ENCODE peak calls at places on chromosome X, in five cellular contexts. R is IMR-90, Q is lower lobe of right lung, U is astrocyte of the spinal cord, H is OCI-LY7. S is an unnamed sample.

GRCh38 chrX:111869639-111870034 is 6.3 kb upstream of the TRPC5OS start:
- DNase-seq in U (peak; percentile 51), R (peak; percentile 63), Q (no peak), H (peak; percentile 28), S (peak; percentile 12)

GRCh38 chrX:137565921-137566745 is at the start of gene ZIC3:
- DNase-seq in U (peak; percentile 80), Q (peak; percentile 67), H (no peak), R (no peak), S (no peak)

GRCh38 chrX:17082831-17083230 is 136.4 kb downstream of the REPS2 start:
- DNase-seq in U (no peak), H (peak; percentile 9), Q (no peak), R (no peak), S (no peak)

GRCh38 chrX:39821011-39821708 is 276.6 kb downstream of the BCOR start:
- DNase-seq in H (no peak), U (no peak), R (peak; percentile 17), Q (no peak), S (no peak)

GRCh38 chrX:108131471-108131870 is 39.9 kb downstream of the ATG4A start:
- DNase-seq in Q (no peak), R (peak; percentile 42), H (no peak), U (peak; percentile 19), S (no peak)

GRCh38 chrX:151984328-151984727 is 9.9 kb upstream of the GABRE start:
- DNase-seq in Q (no peak), H (no peak), R (peak; percentile 46), U (peak; percentile 82), S (no peak)

GRCh38 chrX:12141511-12141910 is 3.2 kb downstream of the FRMPD4 start:
- DNase-seq in R (no peak), Q (no peak), U (no peak), H (no peak), S (no peak)

GRCh38 chrX:107718156-107718621 is 57.4 kb downstream of the TSC22D3 start:
- DNase-seq in U (peak; percentile 84), R (peak; percentile 78), H (peak; percentile 76), Q (peak; percentile 66), S (no peak)

GRCh38 chrX:150761176-150761818 is 68.1 kb downstream of the MTMR1 start:
- DNase-seq in H (no peak), U (no peak), R (no peak), Q (no peak), S (no peak)

GRCh38 chrX:48956728-48957414 is 536 bp downstream of the OTUD5 start:
- DNase-seq in R (no peak), U (no peak), Q (peak; percentile 47), H (no peak), S (no peak)

GRCh38 chrX:112654871-112655270 is 24.9 kb downstream of the LHFPL1 start:
- DNase-seq in H (no peak), U (peak; percentile 66), Q (no peak), R (peak; percentile 75), S (no peak)

GRCh38 chrX:11664211-11664888 is 1.4 kb downstream of the ARHGAP6 start:
- DNase-seq in Q (no peak), U (peak; percentile 20), H (no peak), R (no peak), S (no peak)

GRCh38 chrX:74259879-74260491 is 44.0 kb upstream of the ZCCHC13 start:
- DNase-seq in H (no peak), R (no peak), Q (no peak), U (no peak), S (no peak)

GRCh38 chrX:96722793-96723192 is 38.2 kb downstream of the DIAPH2 start:
- DNase-seq in R (no peak), H (no peak), U (no peak), Q (no peak), S (no peak)

GRCh38 chrX:2703991-2704369 is 12.9 kb downstream of the CD99 start:
- DNase-seq in Q (no peak), U (peak; percentile 57), H (no peak), R (no peak), S (no peak)

GRCh38 chrX:131277543-131278115 is 11.5 kb downstream of the IGSF1 start:
- DNase-seq in R (no peak), H (no peak), Q (no peak), U (no peak), S (no peak)

GRCh38 chrX:27057883-27058282 is 405.3 kb downstream of the PPP4R3C start:
- DNase-seq in H (no peak), R (no peak), Q (no peak), U (no peak), S (no peak)

GRCh38 chrX:106397788-106398538 is 213.8 kb upstream of the RADX start:
- DNase-seq in U (peak; percentile 40), R (no peak), Q (no peak), H (peak; percentile 7), S (no peak)

GRCh38 chrX:45070116-45071007 is 130.3 kb downstream of the DIPK2B start:
- DNase-seq in R (peak; percentile 67), U (peak; percentile 69), H (peak; percentile 54), Q (no peak), S (peak; percentile 31)

GRCh38 chrX:139077303-139078131 is 366.0 kb upstream of the FGF13 start:
- DNase-seq in R (no peak), Q (no peak), H (no peak), U (peak; percentile 49), S (no peak)

GRCh38 chrX:44997282-44997813 is 124.4 kb downstream of the KDM6A start:
- DNase-seq in R (no peak), Q (peak; percentile 44), H (no peak), U (no peak), S (no peak)

GRCh38 chrX:68822641-68823410 is 6.0 kb upstream of the EFNB1 start:
- DNase-seq in R (peak; percentile 47), Q (no peak), H (peak; percentile 25), U (peak; percentile 40), S (no peak)

GRCh38 chrX:471239-471638 is 84.5 kb upstream of the PPP2R3B start:
- DNase-seq in R (no peak), U (no peak), Q (no peak), H (no peak), S (no peak)

GRCh38 chrX:150050387-150050786 is 112.1 kb upstream of the EOLA2 start:
- DNase-seq in H (no peak), Q (no peak), R (no peak), U (no peak), S (no peak)

GRCh38 chrX:45712067-45712466 is 511.4 kb upstream of the DIPK2B start:
- DNase-seq in U (peak; percentile 17), R (peak; percentile 65), H (no peak), Q (no peak), S (no peak)

GRCh38 chrX:78619829-78620228 is 39.3 kb downstream of the RTL3 start:
- DNase-seq in U (peak; percentile 53), Q (no peak), R (no peak), H (no peak), S (no peak)

GRCh38 chrX:40304115-40304514 is 206.4 kb upstream of the BCOR start:
- DNase-seq in U (no peak), R (no peak), Q (no peak), H (no peak), S (no peak)

GRCh38 chrX:68631331-68631730 is 16.1 kb upstream of the STARD8 start:
- DNase-seq in H (no peak), Q (no peak), U (no peak), R (no peak), S (no peak)

GRCh38 chrX:101415180-101416130 is 7.4 kb downstream of the HNRNPH2 start:
- DNase-seq in Q (no peak), U (peak; percentile 85), H (peak; percentile 64), R (peak; percentile 84), S (no peak)

DNA sequence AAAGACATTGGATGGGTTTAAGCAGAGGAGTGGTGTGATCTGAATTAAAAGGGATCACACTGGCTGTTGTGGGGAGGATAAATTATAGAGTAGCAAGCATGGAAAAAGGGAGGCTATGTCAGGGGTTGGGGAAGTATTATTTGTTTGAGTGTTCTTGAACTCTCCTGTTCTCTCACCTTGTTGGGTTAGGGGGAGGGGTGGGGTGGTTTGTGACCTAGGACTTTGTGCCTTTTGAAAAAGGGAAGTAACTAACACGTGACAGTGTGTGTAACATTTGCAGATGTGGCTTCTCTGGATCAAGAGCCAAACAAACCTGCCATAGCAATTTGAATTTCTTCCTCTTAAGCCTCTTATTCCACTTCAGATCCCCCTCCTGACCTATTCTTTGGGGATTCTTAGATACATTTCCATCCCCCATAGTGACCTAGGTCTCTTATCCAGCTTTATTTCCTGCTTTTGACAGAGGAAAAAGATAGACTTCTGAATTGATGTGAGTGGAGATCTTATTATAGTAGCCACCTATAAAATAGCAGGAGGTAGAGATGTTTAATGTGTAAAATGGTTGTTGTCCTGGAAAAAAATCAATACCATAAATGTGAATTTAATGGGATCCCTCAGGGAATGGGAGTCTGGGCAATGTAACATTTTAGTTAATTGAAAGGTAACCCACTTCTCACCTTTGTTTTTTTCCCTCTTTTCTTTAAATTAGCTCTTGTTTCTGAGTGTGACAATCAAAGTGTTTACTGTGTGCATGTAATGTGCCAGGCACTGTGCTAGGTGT is 120.4 kb downstream of the CT47B1 start:
- DNase-seq in Q (no peak), H (peak; percentile 84), U (no peak), R (no peak), S (peak; percentile 72)
- TF ChIP-seq CTCF in Q (no peak), H (no peak), U (no peak), R (no peak), S (no peak)

DNA sequence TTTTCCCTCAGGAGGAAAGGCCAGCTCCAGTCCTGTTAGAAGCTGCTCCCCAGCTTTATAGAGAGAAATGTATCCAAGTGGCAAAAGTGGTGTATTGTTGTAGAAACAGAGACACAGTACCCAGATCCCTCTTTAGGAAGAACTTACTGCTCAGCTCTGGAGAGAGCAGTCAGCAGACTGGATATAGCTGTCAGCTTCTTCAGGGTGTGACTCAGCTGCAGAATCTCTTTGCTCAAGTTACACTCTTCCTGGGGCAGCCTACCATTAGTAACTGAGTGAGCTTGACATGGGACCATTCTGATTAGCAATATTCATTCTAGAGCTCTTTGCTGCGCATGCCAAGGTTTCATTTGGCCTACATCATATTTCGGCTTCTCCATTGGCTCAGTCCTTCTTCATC is 40.5 kb downstream of the ATP1B4 start:
- DNase-seq in U (no peak), R (no peak), H (no peak), Q (no peak), S (no peak)
- H3K4me3 ChIP-seq in U (no peak overlapping the region), R (no peak overlapping the region), H (no peak overlapping the region), Q (no peak overlapping the region), S (no peak overlapping the region)

GRCh38 chrX:55119271-55119670 is 30.5 kb downstream of the PAGE2 start:
- DNase-seq in H (no peak), U (no peak), R (no peak), Q (no peak), S (no peak)

GRCh38 chrX:55119712-55120111 is 30.9 kb downstream of the PAGE2 start:
- DNase-seq in U (no peak), Q (no peak), H (no peak), R (peak; percentile 3), S (no peak)

GRCh38 chrX:55120767-55121358 is 32.0 kb downstream of the PAGE2 start:
- DNase-seq in U (no peak), R (no peak), Q (no peak), H (no peak), S (no peak)

GRCh38 chrX:55118574-55118973 is 29.8 kb downstream of the PAGE2 start:
- DNase-seq in U (no peak), H (no peak), R (no peak), Q (no peak), S (no peak)
- TF ChIP-seq CTCF in U (no peak), H (no peak), R (no peak), Q (no peak), S (no peak)

GRCh38 chrX:9286234-9286633 is 178.6 kb upstream of the TBL1X start:
- DNase-seq in Q (peak; percentile 41), U (no peak), H (no peak), R (no peak), S (no peak)

GRCh38 chrX:9293903-9294302 is 171.0 kb upstream of the TBL1X start:
- DNase-seq in Q (no peak), H (no peak), R (no peak), U (no peak), S (no peak)

GRCh38 chrX:9293051-9293496 is 171.8 kb upstream of the TBL1X start:
- DNase-seq in Q (no peak), H (no peak), U (no peak), R (no peak), S (no peak)

GRCh38 chrX:9291666-9292065 is 173.2 kb upstream of the TBL1X start:
- DNase-seq in U (no peak), H (no peak), Q (no peak), R (no peak), S (no peak)
- H3K4me3 ChIP-seq in U (no peak overlapping the region), H (no peak overlapping the region), Q (peak overlapping the region; percentile 17), R (peak overlapping the region; percentile 35), S (no peak overlapping the region)